ENCODE peak calls at places on chromosomes 2 and 18, in seven cellular contexts. One of them, this sample, is unnamed.

GRCh38 chr2:128321421-128321775 is 2.7 kb upstream of the HS6ST1 start:
- DNase-seq in transverse colon: no peak
- DNase-seq in stomach: no peak
- DNase-seq in A549: no peak
- DNase-seq in tibial nerve: no peak
- DNase-seq in HepG2: no peak
- DNase-seq in sigmoid colon: peak; percentile 68
- DNase-seq in this sample: peak; percentile 53

GRCh38 chr2:191811807-191812602 is 34.9 kb downstream of the CAVIN2 start:
- DNase-seq in transverse colon: peak; percentile 55
- DNase-seq in stomach: peak; percentile 68
- DNase-seq in A549: peak; percentile 65
- DNase-seq in tibial nerve: peak; percentile 74
- DNase-seq in HepG2: peak; percentile 68
- DNase-seq in sigmoid colon: peak; percentile 73
- DNase-seq in this sample: peak; percentile 75

GRCh38 chr2:172726172-172726735 is 9.4 kb upstream of the RAPGEF4 start:
- DNase-seq in transverse colon: no peak
- DNase-seq in stomach: no peak
- DNase-seq in A549: peak; percentile 43
- DNase-seq in tibial nerve: no peak
- DNase-seq in HepG2: peak; percentile 95
- DNase-seq in sigmoid colon: no peak
- DNase-seq in this sample: no peak

GRCh38 chr2:177445223-177445622 is 52.6 kb downstream of the AGPS start:
- DNase-seq in transverse colon: no peak
- DNase-seq in stomach: no peak
- DNase-seq in A549: no peak
- DNase-seq in tibial nerve: no peak
- DNase-seq in HepG2: no peak
- DNase-seq in sigmoid colon: no peak
- DNase-seq in this sample: no peak

GRCh38 chr2:203442463-203442862 is 92.6 kb downstream of the RAPH1 start:
- DNase-seq in transverse colon: no peak
- DNase-seq in stomach: no peak
- DNase-seq in A549: no peak
- DNase-seq in tibial nerve: no peak
- DNase-seq in HepG2: no peak
- DNase-seq in sigmoid colon: no peak
- DNase-seq in this sample: no peak

GRCh38 chr2:1454346-1454745 is 41.1 kb downstream of the TPO start:
- DNase-seq in transverse colon: no peak
- DNase-seq in stomach: no peak
- DNase-seq in A549: no peak
- DNase-seq in tibial nerve: no peak
- DNase-seq in HepG2: no peak
- DNase-seq in sigmoid colon: no peak
- DNase-seq in this sample: no peak

GRCh38 chr2:88489181-88489580 is 36.7 kb upstream of the FOXI3 start:
- DNase-seq in transverse colon: no peak
- DNase-seq in stomach: no peak
- DNase-seq in A549: peak; percentile 10
- DNase-seq in tibial nerve: no peak
- DNase-seq in HepG2: no peak
- DNase-seq in sigmoid colon: no peak
- DNase-seq in this sample: no peak

GRCh38 chr2:160207804-160208661 is 8.0 kb upstream of the ITGB6 start:
- DNase-seq in transverse colon: peak; percentile 88
- DNase-seq in stomach: peak; percentile 82
- DNase-seq in A549: peak; percentile 96
- DNase-seq in tibial nerve: peak; percentile 25
- DNase-seq in HepG2: peak; percentile 70
- DNase-seq in sigmoid colon: peak; percentile 85
- DNase-seq in this sample: peak; percentile 49

GRCh38 chr18:70041459-70042020 is 93.9 kb upstream of the CD226 start:
- DNase-seq in transverse colon: no peak
- DNase-seq in stomach: no peak
- DNase-seq in A549: no peak
- DNase-seq in tibial nerve: no peak
- DNase-seq in HepG2: no peak
- DNase-seq in sigmoid colon: no peak
- DNase-seq in this sample: no peak

GRCh38 chr2:171272039-171272438 is 111.3 kb upstream of the TLK1 start:
- DNase-seq in transverse colon: no peak
- DNase-seq in stomach: peak; percentile 43
- DNase-seq in A549: peak; percentile 84
- DNase-seq in tibial nerve: no peak
- DNase-seq in HepG2: peak; percentile 88
- DNase-seq in sigmoid colon: no peak
- DNase-seq in this sample: peak; percentile 19

GRCh38 chr18:41378628-41379027 is 576.4 kb upstream of the PIK3C3 start:
- DNase-seq in transverse colon: no peak
- DNase-seq in stomach: no peak
- DNase-seq in A549: peak; percentile 2
- DNase-seq in tibial nerve: no peak
- DNase-seq in HepG2: no peak
- DNase-seq in sigmoid colon: no peak
- DNase-seq in this sample: no peak

GRCh38 chr18:3538954-3539617 is 89.1 kb downstream of the TGIF1 start:
- DNase-seq in transverse colon: no peak
- DNase-seq in stomach: no peak
- DNase-seq in A549: no peak
- DNase-seq in tibial nerve: no peak
- DNase-seq in HepG2: no peak
- DNase-seq in sigmoid colon: no peak
- DNase-seq in this sample: no peak

GRCh38 chr18:39772155-39772919 is 2182.7 kb upstream of the PIK3C3 start:
- DNase-seq in transverse colon: no peak
- DNase-seq in stomach: no peak
- DNase-seq in A549: no peak
- DNase-seq in tibial nerve: no peak
- DNase-seq in HepG2: peak; percentile 30
- DNase-seq in sigmoid colon: no peak
- DNase-seq in this sample: no peak

GRCh38 chr2:186590538-186591441 is 934 bp downstream of the ITGAV start:
- DNase-seq in transverse colon: peak; percentile 41
- DNase-seq in stomach: no peak
- DNase-seq in A549: peak; percentile 49
- DNase-seq in tibial nerve: peak; percentile 26
- DNase-seq in HepG2: peak; percentile 48
- DNase-seq in sigmoid colon: no peak
- DNase-seq in this sample: no peak

GRCh38 chr2:237097911-237098702 is 12.4 kb downstream of the COPS8 start:
- DNase-seq in transverse colon: no peak
- DNase-seq in stomach: no peak
- DNase-seq in A549: peak; percentile 42
- DNase-seq in tibial nerve: no peak
- DNase-seq in HepG2: no peak
- DNase-seq in sigmoid colon: no peak
- DNase-seq in this sample: no peak

GRCh38 chr2:135875491-135876065 is 665 bp downstream of the MCM6 start:
- DNase-seq in transverse colon: peak; percentile 68
- DNase-seq in stomach: peak; percentile 59
- DNase-seq in A549: peak; percentile 42
- DNase-seq in tibial nerve: peak; percentile 36
- DNase-seq in HepG2: no peak
- DNase-seq in sigmoid colon: peak; percentile 73
- DNase-seq in this sample: peak; percentile 58

GRCh38 chr2:145116834-145117233 is 596.9 kb upstream of the ZEB2 start:
- DNase-seq in transverse colon: no peak
- DNase-seq in stomach: no peak
- DNase-seq in A549: no peak
- DNase-seq in tibial nerve: no peak
- DNase-seq in HepG2: no peak
- DNase-seq in sigmoid colon: no peak
- DNase-seq in this sample: no peak

GRCh38 chr2:53403836-53404413 is 363.7 kb upstream of the CHAC2 start:
- DNase-seq in transverse colon: no peak
- DNase-seq in stomach: no peak
- DNase-seq in A549: peak; percentile 56
- DNase-seq in tibial nerve: no peak
- DNase-seq in HepG2: no peak
- DNase-seq in sigmoid colon: no peak
- DNase-seq in this sample: no peak

GRCh38 chr2:202577250-202578183 is 57.3 kb upstream of the FAM117B start:
- DNase-seq in transverse colon: no peak
- DNase-seq in stomach: no peak
- DNase-seq in A549: no peak
- DNase-seq in tibial nerve: no peak
- DNase-seq in HepG2: peak; percentile 62
- DNase-seq in sigmoid colon: no peak
- DNase-seq in this sample: no peak

GRCh38 chr2:15943378-15943851 is 3.1 kb downstream of the MYCN start:
- DNase-seq in transverse colon: peak; percentile 18
- DNase-seq in stomach: peak; percentile 47
- DNase-seq in A549: no peak
- DNase-seq in tibial nerve: no peak
- DNase-seq in HepG2: no peak
- DNase-seq in sigmoid colon: no peak
- DNase-seq in this sample: peak; percentile 39

GRCh38 chr18:76463872-76464271 is 31.2 kb downstream of the ZNF516 start:
- DNase-seq in transverse colon: no peak
- DNase-seq in stomach: no peak
- DNase-seq in A549: no peak
- DNase-seq in tibial nerve: no peak
- DNase-seq in HepG2: no peak
- DNase-seq in sigmoid colon: no peak
- DNase-seq in this sample: no peak

GRCh38 chr2:57549642-57550102 is 496.9 kb upstream of the VRK2 start:
- DNase-seq in transverse colon: no peak
- DNase-seq in stomach: no peak
- DNase-seq in A549: peak; percentile 41
- DNase-seq in tibial nerve: no peak
- DNase-seq in HepG2: no peak
- DNase-seq in sigmoid colon: no peak
- DNase-seq in this sample: no peak

GRCh38 chr2:71779306-71779855 is 326.0 kb downstream of the DYSF start:
- DNase-seq in transverse colon: no peak
- DNase-seq in stomach: no peak
- DNase-seq in A549: no peak
- DNase-seq in tibial nerve: no peak
- DNase-seq in HepG2: no peak
- DNase-seq in sigmoid colon: no peak
- DNase-seq in this sample: peak; percentile 24

GRCh38 chr18:72208920-72209676 is 335.0 kb downstream of the CBLN2 start:
- DNase-seq in transverse colon: no peak
- DNase-seq in stomach: no peak
- DNase-seq in A549: no peak
- DNase-seq in tibial nerve: no peak
- DNase-seq in HepG2: no peak
- DNase-seq in sigmoid colon: no peak
- DNase-seq in this sample: no peak

GRCh38 chr18:54269924-54270844 is 867 bp downstream of the POLI start:
- DNase-seq in transverse colon: peak; percentile 66
- DNase-seq in stomach: peak; percentile 42
- DNase-seq in A549: peak; percentile 74
- DNase-seq in tibial nerve: peak; percentile 18
- DNase-seq in HepG2: peak; percentile 35
- DNase-seq in sigmoid colon: peak; percentile 80
- DNase-seq in this sample: peak; percentile 49

GRCh38 chr2:237674731-237675276 is 47.4 kb downstream of the LRRFIP1 start:
- DNase-seq in transverse colon: peak; percentile 88
- DNase-seq in stomach: peak; percentile 84
- DNase-seq in A549: no peak
- DNase-seq in tibial nerve: peak; percentile 75
- DNase-seq in HepG2: peak; percentile 66
- DNase-seq in sigmoid colon: peak; percentile 92
- DNase-seq in this sample: peak; percentile 81

GRCh38 chr2:186984481-186984880 is 135.5 kb upstream of the ZSWIM2 start:
- DNase-seq in transverse colon: no peak
- DNase-seq in stomach: peak; percentile 30
- DNase-seq in A549: no peak
- DNase-seq in tibial nerve: no peak
- DNase-seq in HepG2: no peak
- DNase-seq in sigmoid colon: no peak
- DNase-seq in this sample: no peak

GRCh38 chr2:53508667-53509066 is 258.9 kb upstream of the CHAC2 start:
- DNase-seq in transverse colon: no peak
- DNase-seq in stomach: no peak
- DNase-seq in A549: peak; percentile 13
- DNase-seq in tibial nerve: no peak
- DNase-seq in HepG2: no peak
- DNase-seq in sigmoid colon: no peak
- DNase-seq in this sample: no peak

GRCh38 chr2:24993797-24994196 is 22.0 kb upstream of the DNAJC27 start:
- DNase-seq in transverse colon: no peak
- DNase-seq in stomach: no peak
- DNase-seq in A549: no peak
- DNase-seq in tibial nerve: no peak
- DNase-seq in HepG2: no peak
- DNase-seq in sigmoid colon: no peak
- DNase-seq in this sample: no peak

GRCh38 chr2:219261024-219261855 is 7.5 kb upstream of the TUBA4A start:
- DNase-seq in transverse colon: no peak
- DNase-seq in stomach: no peak
- DNase-seq in A549: no peak
- DNase-seq in tibial nerve: no peak
- DNase-seq in HepG2: no peak
- DNase-seq in sigmoid colon: no peak
- DNase-seq in this sample: no peak
- TF ChIP-seq EP300 in transverse colon: no peak
- TF ChIP-seq EP300 in stomach: no peak
- TF ChIP-seq EP300 in A549: no peak
- TF ChIP-seq EP300 in tibial nerve: no peak
- TF ChIP-seq EP300 in HepG2: no peak
- TF ChIP-seq EP300 in sigmoid colon: no peak
- TF ChIP-seq EP300 in this sample: no peak

DNA sequence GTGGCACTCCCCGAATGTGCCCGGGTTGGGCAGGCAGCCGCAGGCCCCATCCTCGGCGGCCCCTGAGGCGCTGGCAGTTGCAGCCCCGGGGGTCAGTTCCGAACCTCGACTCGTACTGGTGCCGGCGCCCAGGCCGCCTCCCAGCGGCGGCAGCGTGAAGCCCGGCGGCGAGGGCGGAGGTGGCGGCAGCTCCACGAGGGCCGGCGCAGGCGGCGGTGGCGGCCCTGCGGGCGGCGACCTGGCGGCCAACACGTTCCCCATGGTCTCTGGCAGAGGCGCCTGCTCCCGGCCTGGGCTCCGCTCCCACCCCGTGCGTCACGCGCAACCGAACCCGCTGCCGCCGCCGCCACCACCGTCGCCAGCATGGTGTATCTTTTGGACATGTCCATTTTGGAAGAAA is 196.3 kb downstream of the CCDC74A start:
- DNase-seq in transverse colon: no peak
- DNase-seq in stomach: no peak
- DNase-seq in A549: no peak
- DNase-seq in tibial nerve: no peak
- DNase-seq in HepG2: no peak
- DNase-seq in sigmoid colon: no peak
- DNase-seq in this sample: no peak
- H3K4me3 ChIP-seq in transverse colon: no peak overlapping the region
- H3K4me3 ChIP-seq in stomach: no peak overlapping the region
- H3K4me3 ChIP-seq in A549: no peak overlapping the region
- H3K4me3 ChIP-seq in tibial nerve: no peak overlapping the region
- H3K4me3 ChIP-seq in HepG2: no peak overlapping the region
- H3K4me3 ChIP-seq in sigmoid colon: no peak overlapping the region
- H3K4me3 ChIP-seq in this sample: no peak overlapping the region

GRCh38 chr2:61144697-61145268 is 17.2 kb upstream of the C2orf74 start:
- DNase-seq in transverse colon: peak; percentile 92
- DNase-seq in stomach: peak; percentile 98
- DNase-seq in A549: peak; percentile 99
- DNase-seq in tibial nerve: peak; percentile 93
- DNase-seq in HepG2: peak; percentile 99
- DNase-seq in sigmoid colon: peak; percentile 99
- DNase-seq in this sample: peak; percentile 96
- TF ChIP-seq POLR2A in transverse colon: peak; percentile 42
- TF ChIP-seq POLR2A in stomach: no peak
- TF ChIP-seq POLR2A in A549: peak; percentile 87
- TF ChIP-seq POLR2A in tibial nerve: no peak
- TF ChIP-seq POLR2A in HepG2: peak; percentile 92
- TF ChIP-seq POLR2A in sigmoid colon: peak; percentile 33
- TF ChIP-seq POLR2A in this sample: peak; percentile 78

GRCh38 chr2:105870858-105871257 is 126.1 kb downstream of the NCK2 start:
- DNase-seq in transverse colon: no peak
- DNase-seq in stomach: no peak
- DNase-seq in A549: no peak
- DNase-seq in tibial nerve: no peak
- DNase-seq in HepG2: no peak
- DNase-seq in sigmoid colon: no peak
- DNase-seq in this sample: no peak
- TF ChIP-seq EP300 in transverse colon: no peak
- TF ChIP-seq EP300 in stomach: no peak
- TF ChIP-seq EP300 in A549: no peak
- TF ChIP-seq EP300 in tibial nerve: no peak
- TF ChIP-seq EP300 in HepG2: no peak
- TF ChIP-seq EP300 in sigmoid colon: no peak
- TF ChIP-seq EP300 in this sample: no peak